ENCODE peak calls at places on chromosome 3, in eight cellular contexts. X is mesothelial cell of epicardium, O is upper lobe of right lung, W is colonic mucosa, N is heart left ventricle, Y is GM18507, F is EL, R is HCT116. P is an unnamed sample.

GRCh38 chr3:64399205-64399800 is 174.0 kb upstream of the PRICKLE2 start:
- DNase-seq in X (no peak), O (no peak), W (peak), N (no peak), Y (peak), F (peak), R (peak), P (peak)

GRCh38 chr3:5013021-5013906 is 34.0 kb downstream of the BHLHE40 start:
- DNase-seq in X (no peak), O (peak), W (peak), N (peak), Y (no peak), F (peak), R (peak), P (no peak)

GRCh38 chr3:159775372-159775961 is 213.2 kb upstream of the IL12A start:
- DNase-seq in X (no peak), O (no peak), W (no peak), N (peak), Y (no peak), F (peak), R (no peak), P (no peak)

GRCh38 chr3:11907667-11908660 is 61.3 kb upstream of the TAMM41 start:
- DNase-seq in X (no peak), O (no peak), W (no peak), N (no peak), Y (no peak), F (peak), R (no peak), P (no peak)

GRCh38 chr3:184380210-184380626 is 364 bp downstream of the CHRD start:
- DNase-seq in X (peak), O (peak), W (peak), N (peak), Y (no peak), F (peak), R (no peak), P (no peak)

GRCh38 chr3:50260942-50261441 is 8.0 kb upstream of the SEMA3B start:
- DNase-seq in X (no peak), O (no peak), W (no peak), N (peak), Y (no peak), F (no peak), R (no peak), P (no peak)

GRCh38 chr3:178849220-178849910 is 222.2 kb downstream of the ZMAT3 start:
- DNase-seq in X (no peak), O (no peak), W (no peak), N (no peak), Y (no peak), F (no peak), R (no peak), P (no peak)

GRCh38 chr3:52742418-52743041 is 28.2 kb downstream of the NEK4 start:
- DNase-seq in X (no peak), O (no peak), W (no peak), N (no peak), Y (peak), F (peak), R (peak), P (no peak)

GRCh38 chr3:160755776-160756304 is at the start of gene PPM1L:
- DNase-seq in X (peak), O (peak), W (no peak), N (peak), Y (no peak), F (peak), R (peak), P (no peak)

GRCh38 chr3:72690646-72691045 is 157.6 kb downstream of the SHQ1 start:
- DNase-seq in X (no peak), O (no peak), W (no peak), N (no peak), Y (no peak), F (no peak), R (no peak), P (no peak)

GRCh38 chr3:190442240-190442639 is 7.5 kb downstream of the TMEM207 start:
- DNase-seq in X (no peak), O (no peak), W (no peak), N (no peak), Y (no peak), F (no peak), R (no peak), P (no peak)

GRCh38 chr3:129240436-129240835 is 9.0 kb upstream of the COPG1 start:
- DNase-seq in X (no peak), O (no peak), W (no peak), N (no peak), Y (no peak), F (peak), R (no peak), P (no peak)

GRCh38 chr3:47348411-47349154 is 32.2 kb upstream of the PTPN23 start:
- DNase-seq in X (no peak), O (no peak), W (no peak), N (no peak), Y (no peak), F (no peak), R (no peak), P (no peak)

GRCh38 chr3:173588547-173588946 is 191.0 kb downstream of the NLGN1 start:
- DNase-seq in X (no peak), O (no peak), W (no peak), N (no peak), Y (no peak), F (no peak), R (no peak), P (no peak)

GRCh38 chr3:143016321-143016972 is 15.1 kb downstream of the U2SURP start:
- DNase-seq in X (no peak), O (no peak), W (no peak), N (no peak), Y (no peak), F (peak), R (no peak), P (no peak)

GRCh38 chr3:139797724-139798343 is 120.1 kb upstream of the NMNAT3 start:
- DNase-seq in X (peak), O (no peak), W (peak), N (peak), Y (no peak), F (no peak), R (no peak), P (peak)

GRCh38 chr3:134718736-134719135 is 67.9 kb upstream of the KY start:
- DNase-seq in X (no peak), O (no peak), W (no peak), N (no peak), Y (no peak), F (no peak), R (no peak), P (no peak)

GRCh38 chr3:195906865-195907729 is 1.3 kb downstream of the TNK2 start:
- DNase-seq in X (no peak), O (peak), W (peak), N (peak), Y (no peak), F (no peak), R (no peak), P (no peak)

GRCh38 chr3:133860519-133860918 is 35.2 kb downstream of the RAB6B start:
- DNase-seq in X (no peak), O (peak), W (no peak), N (no peak), Y (no peak), F (no peak), R (no peak), P (no peak)

GRCh38 chr3:18501679-18502343 is 76.7 kb upstream of the SATB1 start:
- DNase-seq in X (no peak), O (no peak), W (no peak), N (no peak), Y (no peak), F (no peak), R (no peak), P (no peak)